ENCODE peak calls at places on chromosomes 5 and 9, in six cellular contexts. M is iPS-NIHi11, D is neuronal stem cell, I is mesothelial cell of epicardium, P is progenitor cell of endocrine pancreas, X is amniotic epithelial cell. O is an unnamed sample.

GRCh38 chr5:134124289-134125194 is 10.1 kb downstream of the TCF7 start:
- DNase-seq in M (no peak), D (no peak), P (no peak), I (no peak), X (no peak), O (no peak)

GRCh38 chr9:133692364-133692985 is 45.7 kb downstream of the SARDH start:
- DNase-seq in D (no peak), X (no peak), I (no peak), M (no peak), P (no peak), O (no peak)

GRCh38 chr5:151880304-151880703 is 44.3 kb downstream of the GLRA1 start:
- DNase-seq in D (no peak), P (no peak), X (no peak), M (no peak), I (no peak), O (no peak)

GRCh38 chr5:159826351-159827222 is 89.7 kb upstream of the ADRA1B start:
- DNase-seq in X (peak; percentile 59), M (peak; percentile 47), D (no peak), I (no peak), P (no peak), O (no peak)

GRCh38 chr5:172565931-172566665 is 75.0 kb upstream of the NEURL1B start:
- DNase-seq in X (no peak), P (no peak), M (no peak), D (no peak), I (no peak), O (no peak)

GRCh38 chr5:2298746-2299145 is 416.0 kb upstream of the IRX4 start:
- DNase-seq in X (no peak), M (no peak), P (no peak), I (no peak), D (no peak), O (no peak)

GRCh38 chr5:124403281-124403680 is 343.2 kb downstream of the ZNF608 start:
- DNase-seq in M (no peak), I (no peak), P (no peak), X (no peak), D (no peak), O (no peak)

GRCh38 chr9:116643691-116644090 is 43.4 kb upstream of the TRIM32 start:
- DNase-seq in P (no peak), D (no peak), I (no peak), X (no peak), M (no peak), O (no peak)

GRCh38 chr9:130128251-130128650 is 44.0 kb upstream of the NCS1 start:
- DNase-seq in I (no peak), D (no peak), X (no peak), M (no peak), P (no peak), O (no peak)

GRCh38 chr5:41629897-41630296 is 119.5 kb upstream of the PLCXD3 start:
- DNase-seq in D (no peak), X (no peak), P (no peak), M (no peak), I (no peak), O (no peak)

O was measured in HAP-1.